ENCODE peak calls at places on chromosome 7, in five cellular contexts. One of them, this sample, is unnamed.

GRCh38 chr7:151823783-151824182 is 53.1 kb downstream of the PRKAG2 start:
- DNase-seq in dorsolateral prefrontal cortex: no peak
- DNase-seq in choroid plexus epithelial cell: peak
- DNase-seq in fibroblast of lung: no peak
- DNase-seq in aorta: no peak
- DNase-seq in this sample: no peak

GRCh38 chr7:129361771-129362170 is 72.5 kb upstream of the STRIP2 start:
- DNase-seq in dorsolateral prefrontal cortex: no peak
- DNase-seq in choroid plexus epithelial cell: no peak
- DNase-seq in fibroblast of lung: no peak
- DNase-seq in aorta: no peak
- DNase-seq in this sample: no peak

GRCh38 chr7:48481235-48481634 is 310.0 kb downstream of the ABCA13 start:
- DNase-seq in dorsolateral prefrontal cortex: no peak
- DNase-seq in choroid plexus epithelial cell: no peak
- DNase-seq in fibroblast of lung: no peak
- DNase-seq in aorta: no peak
- DNase-seq in this sample: no peak

GRCh38 chr7:123367508-123368122 is 166.8 kb downstream of the IQUB start:
- DNase-seq in dorsolateral prefrontal cortex: no peak
- DNase-seq in choroid plexus epithelial cell: peak
- DNase-seq in fibroblast of lung: peak
- DNase-seq in aorta: no peak
- DNase-seq in this sample: peak

GRCh38 chr7:158299607-158300006 is 288.0 kb downstream of the PTPRN2 start:
- DNase-seq in dorsolateral prefrontal cortex: no peak
- DNase-seq in choroid plexus epithelial cell: no peak
- DNase-seq in fibroblast of lung: no peak
- DNase-seq in aorta: no peak
- DNase-seq in this sample: no peak

GRCh38 chr7:32618470-32618869 is 123.2 kb downstream of the AVL9 start:
- DNase-seq in dorsolateral prefrontal cortex: no peak
- DNase-seq in choroid plexus epithelial cell: no peak
- DNase-seq in fibroblast of lung: no peak
- DNase-seq in aorta: no peak
- DNase-seq in this sample: no peak

GRCh38 chr7:151795168-151795754 is 81.7 kb downstream of the PRKAG2 start:
- DNase-seq in dorsolateral prefrontal cortex: peak
- DNase-seq in choroid plexus epithelial cell: no peak
- DNase-seq in fibroblast of lung: no peak
- DNase-seq in aorta: peak
- DNase-seq in this sample: no peak

GRCh38 chr7:28748934-28749584 is 209.1 kb downstream of the TRIL start:
- DNase-seq in dorsolateral prefrontal cortex: no peak
- DNase-seq in choroid plexus epithelial cell: peak
- DNase-seq in fibroblast of lung: peak
- DNase-seq in aorta: peak
- DNase-seq in this sample: peak

GRCh38 chr7:92044148-92044547 is 90.1 kb downstream of the CYP51A1 start:
- DNase-seq in dorsolateral prefrontal cortex: no peak
- DNase-seq in choroid plexus epithelial cell: no peak
- DNase-seq in fibroblast of lung: no peak
- DNase-seq in aorta: no peak
- DNase-seq in this sample: no peak

GRCh38 chr7:51647931-51648351 is 331.3 kb upstream of the COBL start:
- DNase-seq in dorsolateral prefrontal cortex: peak
- DNase-seq in choroid plexus epithelial cell: peak
- DNase-seq in fibroblast of lung: peak
- DNase-seq in aorta: no peak
- DNase-seq in this sample: no peak

GRCh38 chr7:101140746-101141382 is 13.4 kb upstream of the AP1S1 start:
- DNase-seq in dorsolateral prefrontal cortex: no peak
- DNase-seq in choroid plexus epithelial cell: no peak
- DNase-seq in fibroblast of lung: no peak
- DNase-seq in aorta: no peak
- DNase-seq in this sample: no peak

GRCh38 chr7:101108330-101108857 is 18.5 kb upstream of the SERPINE1 start:
- DNase-seq in dorsolateral prefrontal cortex: no peak
- DNase-seq in choroid plexus epithelial cell: peak
- DNase-seq in fibroblast of lung: peak
- DNase-seq in aorta: no peak
- DNase-seq in this sample: peak

GRCh38 chr7:104982773-104983619 is 31.0 kb upstream of the KMT2E start:
- DNase-seq in dorsolateral prefrontal cortex: no peak
- DNase-seq in choroid plexus epithelial cell: no peak
- DNase-seq in fibroblast of lung: no peak
- DNase-seq in aorta: no peak
- DNase-seq in this sample: no peak

GRCh38 chr7:42560866-42561265 is 323.9 kb upstream of the GLI3 start:
- DNase-seq in dorsolateral prefrontal cortex: no peak
- DNase-seq in choroid plexus epithelial cell: no peak
- DNase-seq in fibroblast of lung: no peak
- DNase-seq in aorta: no peak
- DNase-seq in this sample: no peak

GRCh38 chr7:2811476-2812118 is 32.5 kb downstream of the GNA12 start:
- DNase-seq in dorsolateral prefrontal cortex: no peak
- DNase-seq in choroid plexus epithelial cell: peak
- DNase-seq in fibroblast of lung: peak
- DNase-seq in aorta: no peak
- DNase-seq in this sample: peak
- H3K4me3 ChIP-seq in dorsolateral prefrontal cortex: no peak
- H3K4me3 ChIP-seq in choroid plexus epithelial cell: peak
- H3K4me3 ChIP-seq in fibroblast of lung: peak
- H3K4me3 ChIP-seq in aorta: peak
- H3K4me3 ChIP-seq in this sample: peak

DNA sequence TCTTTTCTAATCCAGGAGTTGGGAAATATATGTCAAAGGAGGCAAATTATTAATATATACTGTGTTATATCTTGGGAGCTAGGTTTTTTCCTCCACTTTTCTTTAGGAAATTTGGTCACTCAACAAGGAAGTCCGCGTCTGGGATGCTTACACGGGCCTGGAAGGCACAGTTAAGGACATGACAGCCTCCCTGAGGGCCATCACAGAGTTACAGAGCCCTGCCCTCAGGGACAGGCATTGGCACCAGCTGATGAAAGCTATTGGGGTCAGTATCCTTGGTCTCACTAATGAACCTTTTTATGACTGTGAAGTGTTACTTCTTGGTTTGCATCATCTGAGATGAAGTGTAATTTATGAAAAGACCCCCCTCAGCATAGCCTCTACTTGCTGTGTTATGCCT is 74.7 kb downstream of the DNAH11 start:
- DNase-seq in dorsolateral prefrontal cortex: no peak
- DNase-seq in choroid plexus epithelial cell: no peak
- DNase-seq in fibroblast of lung: no peak
- DNase-seq in aorta: no peak
- DNase-seq in this sample: no peak
- H3K4me3 ChIP-seq in dorsolateral prefrontal cortex: no peak
- H3K4me3 ChIP-seq in choroid plexus epithelial cell: no peak
- H3K4me3 ChIP-seq in fibroblast of lung: no peak
- H3K4me3 ChIP-seq in aorta: no peak
- H3K4me3 ChIP-seq in this sample: no peak

GRCh38 chr7:18552311-18552916 is 56.9 kb downstream of the HDAC9 start:
- DNase-seq in dorsolateral prefrontal cortex: no peak
- DNase-seq in choroid plexus epithelial cell: peak
- DNase-seq in fibroblast of lung: no peak
- DNase-seq in aorta: no peak
- DNase-seq in this sample: no peak
- H3K4me3 ChIP-seq in dorsolateral prefrontal cortex: no peak
- H3K4me3 ChIP-seq in choroid plexus epithelial cell: no peak
- H3K4me3 ChIP-seq in fibroblast of lung: no peak
- H3K4me3 ChIP-seq in aorta: no peak
- H3K4me3 ChIP-seq in this sample: no peak

DNA sequence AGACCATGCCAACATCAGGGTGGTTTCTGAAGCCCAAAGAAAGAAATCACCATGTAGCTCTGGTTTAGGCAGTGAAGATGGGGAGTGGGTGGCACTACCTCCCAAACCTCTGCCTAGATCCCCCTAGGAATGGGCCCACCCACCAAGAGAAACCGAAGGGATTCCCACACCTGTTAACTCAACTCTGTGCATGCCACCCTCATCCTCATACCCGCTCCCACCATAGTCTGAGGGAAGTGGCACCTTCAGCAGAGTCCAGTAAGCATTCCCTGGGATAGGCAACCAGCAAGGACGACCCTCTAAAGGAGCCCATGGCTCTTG is 1.7 kb upstream of the PLXNA4 start:
- DNase-seq in dorsolateral prefrontal cortex: no peak
- DNase-seq in choroid plexus epithelial cell: no peak
- DNase-seq in fibroblast of lung: no peak
- DNase-seq in aorta: no peak
- DNase-seq in this sample: no peak
- H3K4me3 ChIP-seq in dorsolateral prefrontal cortex: no peak
- H3K4me3 ChIP-seq in choroid plexus epithelial cell: no peak
- H3K4me3 ChIP-seq in fibroblast of lung: no peak
- H3K4me3 ChIP-seq in aorta: no peak
- H3K4me3 ChIP-seq in this sample: no peak

GRCh38 chr7:152923711-152924110 is 164.2 kb downstream of the ACTR3B start:
- DNase-seq in dorsolateral prefrontal cortex: no peak
- DNase-seq in choroid plexus epithelial cell: no peak
- DNase-seq in fibroblast of lung: no peak
- DNase-seq in aorta: no peak
- DNase-seq in this sample: no peak
- H3K4me3 ChIP-seq in dorsolateral prefrontal cortex: no peak
- H3K4me3 ChIP-seq in choroid plexus epithelial cell: no peak
- H3K4me3 ChIP-seq in fibroblast of lung: no peak
- H3K4me3 ChIP-seq in aorta: no peak
- H3K4me3 ChIP-seq in this sample: no peak

GRCh38 chr7:1912472-1913289 is 242.6 kb downstream of the ELFN1 start:
- DNase-seq in dorsolateral prefrontal cortex: no peak
- DNase-seq in choroid plexus epithelial cell: peak
- DNase-seq in fibroblast of lung: peak
- DNase-seq in aorta: peak
- DNase-seq in this sample: peak
- H3K4me3 ChIP-seq in dorsolateral prefrontal cortex: no peak
- H3K4me3 ChIP-seq in choroid plexus epithelial cell: no peak
- H3K4me3 ChIP-seq in fibroblast of lung: no peak
- H3K4me3 ChIP-seq in aorta: no peak
- H3K4me3 ChIP-seq in this sample: no peak

DNA sequence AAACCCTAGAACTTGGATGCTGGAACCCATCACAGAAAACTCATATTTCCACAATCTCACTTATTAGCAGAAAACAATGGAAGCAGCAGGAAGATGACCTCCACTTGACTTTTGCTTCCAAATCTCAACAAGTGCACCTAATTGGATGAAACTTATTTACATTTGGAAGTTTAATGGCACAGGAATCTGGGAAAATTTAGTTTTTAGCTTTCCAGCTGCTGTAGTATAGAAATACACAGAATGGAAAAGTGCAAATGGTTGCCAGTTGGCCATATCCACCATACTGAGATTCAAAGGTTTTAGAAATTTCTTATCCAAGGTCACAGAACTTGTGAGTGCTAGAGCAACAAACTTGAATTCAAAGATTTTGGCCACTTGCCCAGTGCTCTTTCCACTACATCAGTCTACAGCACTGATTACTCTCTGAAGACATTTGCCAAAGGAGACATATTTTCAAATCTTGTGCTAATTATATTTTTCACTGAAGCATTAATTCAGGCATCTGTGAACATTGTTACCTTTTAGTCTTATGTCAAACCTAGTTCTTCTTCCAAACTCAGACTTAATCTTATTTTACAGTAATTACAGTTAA is 9.3 kb upstream of the AHR start:
- DNase-seq in dorsolateral prefrontal cortex: no peak
- DNase-seq in choroid plexus epithelial cell: peak
- DNase-seq in fibroblast of lung: peak
- DNase-seq in aorta: no peak
- DNase-seq in this sample: peak
- H3K4me3 ChIP-seq in dorsolateral prefrontal cortex: no peak
- H3K4me3 ChIP-seq in choroid plexus epithelial cell: no peak
- H3K4me3 ChIP-seq in fibroblast of lung: no peak
- H3K4me3 ChIP-seq in aorta: no peak
- H3K4me3 ChIP-seq in this sample: no peak

DNA sequence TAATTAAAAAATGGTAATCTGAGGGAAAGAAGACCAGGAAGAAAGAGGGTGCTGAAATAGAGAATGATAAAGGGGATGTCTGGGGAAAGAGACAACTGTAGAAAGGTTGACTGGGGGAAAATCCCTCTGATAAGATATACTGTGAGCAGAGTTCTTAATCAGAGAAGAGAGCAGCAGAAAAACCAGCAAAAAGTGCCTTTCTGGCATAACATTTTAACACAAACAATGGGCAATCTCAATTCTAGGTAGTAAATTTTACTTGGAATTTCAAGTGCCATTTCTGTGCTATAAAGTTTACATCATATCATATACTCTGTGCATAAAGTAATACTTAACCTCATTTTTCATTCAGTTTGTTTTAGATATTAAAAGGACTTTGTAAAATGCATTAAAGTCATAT is 251.9 kb upstream of the HGF start:
- DNase-seq in dorsolateral prefrontal cortex: no peak
- DNase-seq in choroid plexus epithelial cell: no peak
- DNase-seq in fibroblast of lung: no peak
- DNase-seq in aorta: no peak
- DNase-seq in this sample: no peak
- H3K4me3 ChIP-seq in dorsolateral prefrontal cortex: no peak
- H3K4me3 ChIP-seq in choroid plexus epithelial cell: no peak
- H3K4me3 ChIP-seq in fibroblast of lung: no peak
- H3K4me3 ChIP-seq in aorta: no peak
- H3K4me3 ChIP-seq in this sample: no peak

This sample was measured in cardiac fibroblast.